ENCODE peak calls at places on chromosomes 4 and X, in seven cellular contexts. C is fibroblast of mammary gland, K is type B pancreatic cell, X is lung, Q is psoas muscle, A is suprapubic skin, D is AG09309. Z is an unnamed sample.

GRCh38 chrX:39196192-39197102 is 395.2 kb downstream of the MID1IP1 start:
- DNase-seq in Q (no peak), X (no peak), C (peak), A (no peak), D (no peak), K (no peak), Z (no peak)

GRCh38 chrX:118420462-118420861 is 74.6 kb downstream of the WDR44 start:
- DNase-seq in A (no peak), C (peak), K (no peak), D (no peak), Q (no peak), X (no peak), Z (no peak)

GRCh38 chrX:70434914-70435586 is 9.6 kb upstream of the DLG3 start:
- DNase-seq in C (peak), D (no peak), K (no peak), Q (peak), X (no peak), A (no peak), Z (peak)

GRCh38 chr4:154414796-154415195 is 76.8 kb downstream of the DCHS2 start:
- DNase-seq in K (no peak), X (no peak), D (no peak), C (no peak), Q (no peak), A (no peak), Z (no peak)

GRCh38 chrX:84155938-84156337 is 32.1 kb downstream of the RPS6KA6 start:
- DNase-seq in C (peak), X (no peak), Q (no peak), K (no peak), A (no peak), D (no peak), Z (no peak)

GRCh38 chrX:29851971-29852605 is 363.3 kb upstream of the MAGEB2 start:
- DNase-seq in K (no peak), X (no peak), Q (no peak), D (no peak), A (no peak), C (peak), Z (no peak)

GRCh38 chr4:23932935-23933334 is 43.1 kb upstream of the PPARGC1A start:
- DNase-seq in A (no peak), K (no peak), Q (no peak), X (no peak), D (peak), C (peak), Z (no peak)

GRCh38 chrX:70479197-70479969 is 34.7 kb downstream of the DLG3 start:
- DNase-seq in Q (no peak), D (peak), K (no peak), X (no peak), C (peak), A (no peak), Z (peak)

GRCh38 chrX:10892605-10893225 is 218.4 kb upstream of the HCCS start:
- DNase-seq in Q (no peak), X (no peak), C (no peak), K (no peak), D (no peak), A (no peak), Z (peak)

GRCh38 chr4:36332782-36333131 is 51.3 kb downstream of the DTHD1 start:
- DNase-seq in C (no peak), A (no peak), D (no peak), Q (no peak), K (no peak), X (no peak), Z (no peak)

GRCh38 chr4:74308215-74308614 is at the start of gene EPGN:
- DNase-seq in A (no peak), C (peak), D (no peak), X (no peak), Q (no peak), K (no peak), Z (no peak)

GRCh38 chr4:32140636-32141035 is 1420.5 kb downstream of the PCDH7 start:
- DNase-seq in D (peak), X (no peak), A (no peak), K (no peak), Q (no peak), C (peak), Z (no peak)

GRCh38 chrX:1390621-1391369 is 1.1 kb downstream of the SLC25A6 start:
- DNase-seq in D (no peak), Q (peak), C (no peak), A (peak), X (no peak), K (no peak), Z (no peak)

GRCh38 chr4:122010610-122011009 is 58.8 kb upstream of the TRPC3 start:
- DNase-seq in Q (no peak), C (peak), A (no peak), K (no peak), D (no peak), X (no peak), Z (no peak)

GRCh38 chr4:8035371-8035780 is 95.7 kb upstream of the AFAP1 start:
- DNase-seq in A (no peak), D (peak), C (peak), X (no peak), Q (no peak), K (no peak), Z (peak)
- TF ChIP-seq CTCF in A (no peak), D (no peak), C (no peak), X (no peak), Q (no peak), K (no peak), Z (no peak)

GRCh38 chr4:84877051-84877833 is 89.2 kb downstream of the WDFY3 start:
- DNase-seq in D (no peak), K (no peak), X (no peak), C (peak), A (no peak), Q (no peak), Z (peak)
- TF ChIP-seq CTCF in D (no peak), K (no peak), X (no peak), C (no peak), A (no peak), Q (no peak), Z (no peak)

DNA sequence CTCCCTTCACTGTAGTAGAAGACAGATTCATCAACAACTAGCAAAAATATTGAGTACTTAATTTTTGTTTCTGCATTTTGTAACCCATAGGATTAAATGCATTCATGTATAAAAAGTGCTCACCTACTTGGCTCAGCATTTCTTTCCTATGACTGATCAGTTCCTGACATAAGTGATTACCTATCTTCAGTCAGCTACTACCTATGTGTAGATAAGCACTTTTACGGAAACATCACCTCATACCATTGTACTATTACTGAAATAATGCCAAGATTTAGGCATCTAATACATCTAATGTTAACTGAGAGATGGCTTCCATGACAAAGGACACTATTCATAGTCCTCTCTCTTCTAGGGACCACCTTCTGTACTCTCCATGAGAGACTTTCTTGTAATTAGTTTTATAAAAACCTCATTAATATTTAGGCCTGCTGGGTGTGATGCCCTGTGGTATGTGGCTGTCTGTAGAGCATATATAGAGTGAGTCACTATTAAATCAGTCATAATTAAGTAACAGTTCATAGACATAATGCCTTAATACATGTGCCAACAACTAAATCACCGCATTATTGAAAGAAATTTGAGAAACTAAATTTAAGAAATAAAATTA is 147.0 kb downstream of the PDGFC start:
- DNase-seq in K (no peak), D (no peak), Q (no peak), C (no peak), A (no peak), X (no peak), Z (no peak)
- TF ChIP-seq CTCF in K (no peak), D (no peak), Q (no peak), C (no peak), A (no peak), X (no peak), Z (no peak)

GRCh38 chr4:147837435-147837834 is 105.5 kb downstream of the ARHGAP10 start:
- DNase-seq in K (no peak), Q (no peak), A (no peak), D (no peak), X (no peak), C (no peak), Z (peak)
- TF ChIP-seq CTCF in K (peak), Q (peak), A (no peak), D (peak), X (no peak), C (peak), Z (peak)

DNA sequence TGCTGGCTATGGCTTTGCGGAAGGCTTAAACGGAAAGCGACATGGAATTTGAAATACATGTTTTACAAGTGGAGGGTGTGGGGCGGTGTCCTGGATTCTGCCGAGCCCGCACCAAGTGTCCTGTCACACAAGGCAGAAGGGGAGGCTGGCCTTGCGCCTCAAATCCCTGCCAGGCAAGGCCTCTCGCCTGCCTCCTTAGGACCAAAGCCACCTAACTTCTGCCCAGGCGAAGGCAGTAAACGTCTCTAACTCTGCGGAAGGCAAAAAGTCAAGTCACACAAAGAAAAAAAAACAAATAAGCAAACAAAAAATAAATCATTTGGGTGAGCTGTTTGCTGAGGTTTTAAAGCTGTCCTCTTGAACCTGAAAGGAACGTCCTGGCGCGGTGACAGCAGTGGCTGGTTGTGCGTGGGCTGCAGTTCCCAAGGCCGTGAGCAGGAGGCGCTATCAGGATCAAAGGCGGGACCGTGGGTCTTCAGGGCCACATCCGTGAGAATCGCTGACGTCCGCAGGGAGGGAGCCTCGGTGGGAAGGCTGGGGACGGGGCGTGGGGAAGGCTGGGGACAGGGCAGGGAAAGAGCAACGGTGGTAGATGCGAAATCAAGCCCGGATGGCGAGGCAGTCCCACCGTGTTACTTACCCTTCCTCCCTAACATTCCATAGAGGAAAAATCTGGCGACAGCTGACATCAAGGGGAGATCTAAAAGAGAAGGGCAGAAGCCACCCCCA is 99.1 kb downstream of the TRAPPC11 start:
- DNase-seq in X (no peak), Q (peak), D (no peak), C (peak), A (no peak), K (no peak), Z (no peak)
- TF ChIP-seq CTCF in X (no peak), Q (no peak), D (no peak), C (peak), A (no peak), K (peak), Z (no peak)

Z was measured in HFFc6.